ENCODE peak calls at places on chromosomes 16 and 17, in five cellular contexts. W is uterus, S is colonic mucosa, Q is heart right ventricle, A is IMR-90. M is an unnamed sample. For H3K4me1 and H3K9me3, the result is how much of the 10 kb centered on the place peaks cover.

GRCh38 chr17:9517396-9517795 is 58.2 kb downstream of the STX8 start:
- DNase-seq in W (no peak), S (no peak), Q (no peak), A (no peak), M (no peak)

GRCh38 chr17:82065193-82065637 is 389 bp downstream of the DUS1L start:
- DNase-seq in W (no peak), S (no peak), Q (peak), A (peak), M (no peak)

GRCh38 chr16:8853150-8853549 is 15.7 kb downstream of the CARHSP1 start:
- DNase-seq in W (no peak), S (peak), Q (no peak), A (no peak), M (no peak)

GRCh38 chr17:55783684-55784245 is 32.9 kb downstream of the PCTP start:
- DNase-seq in W (peak), S (peak), Q (peak), A (no peak), M (no peak)

GRCh38 chr16:82660966-82661365 is 34.2 kb downstream of the CDH13 start:
- DNase-seq in W (no peak), S (no peak), Q (no peak), A (no peak), M (no peak)

GRCh38 chr17:61402073-61402541 is 2.5 kb downstream of the TBX2 start:
- DNase-seq in W (no peak), S (no peak), Q (no peak), A (no peak), M (no peak)

GRCh38 chr17:21523482-21524210 is 147.5 kb downstream of the KCNJ12 start:
- DNase-seq in W (no peak), S (no peak), Q (no peak), A (no peak), M (no peak)

GRCh38 chr16:74626741-74627416 is 20.0 kb upstream of the GLG1 start:
- DNase-seq in W (no peak), S (no peak), Q (no peak), A (peak), M (no peak)

GRCh38 chr16:82671743-82672142 is 45.0 kb downstream of the CDH13 start:
- DNase-seq in W (no peak), S (no peak), Q (no peak), A (no peak), M (no peak)

GRCh38 chr16:69105501-69106361 is at the start of gene HAS3:
- DNase-seq in W (no peak), S (peak), Q (peak), A (peak), M (peak)

GRCh38 chr16:67847064-67847861 is at the start of gene CENPT:
- DNase-seq in W (peak), S (peak), Q (no peak), A (peak), M (peak)

GRCh38 chr17:80762076-80762475 is 217.4 kb downstream of the RPTOR start:
- DNase-seq in W (no peak), S (no peak), Q (no peak), A (no peak), M (no peak)

GRCh38 chr17:14510136-14510535 is 209.3 kb downstream of the HS3ST3B1 start:
- DNase-seq in W (no peak), S (no peak), Q (no peak), A (peak), M (no peak)

GRCh38 chr16:72999541-73000019 is 48.3 kb downstream of the ZFHX3 start:
- DNase-seq in W (no peak), S (no peak), Q (no peak), A (no peak), M (no peak)

GRCh38 chr17:41329279-41329925 is 13.9 kb upstream of the KRTAP17-1 start:
- DNase-seq in W (no peak), S (peak), Q (peak), A (peak), M (peak)

GRCh38 chr17:57399690-57400089 is 143.4 kb downstream of the MSI2 start:
- DNase-seq in W (no peak), S (no peak), Q (no peak), A (no peak), M (no peak)

GRCh38 chr17:57401556-57402488 is 145.5 kb downstream of the MSI2 start:
- DNase-seq in W (no peak), S (no peak), Q (no peak), A (no peak), M (peak)

GRCh38 chr17:57402691-57403090 is 146.4 kb downstream of the MSI2 start:
- DNase-seq in W (no peak), S (no peak), Q (no peak), A (no peak), M (no peak)

GRCh38 chr17:57403241-57403640 is 146.9 kb downstream of the MSI2 start:
- DNase-seq in W (no peak), S (no peak), Q (no peak), A (no peak), M (no peak)

DNA sequence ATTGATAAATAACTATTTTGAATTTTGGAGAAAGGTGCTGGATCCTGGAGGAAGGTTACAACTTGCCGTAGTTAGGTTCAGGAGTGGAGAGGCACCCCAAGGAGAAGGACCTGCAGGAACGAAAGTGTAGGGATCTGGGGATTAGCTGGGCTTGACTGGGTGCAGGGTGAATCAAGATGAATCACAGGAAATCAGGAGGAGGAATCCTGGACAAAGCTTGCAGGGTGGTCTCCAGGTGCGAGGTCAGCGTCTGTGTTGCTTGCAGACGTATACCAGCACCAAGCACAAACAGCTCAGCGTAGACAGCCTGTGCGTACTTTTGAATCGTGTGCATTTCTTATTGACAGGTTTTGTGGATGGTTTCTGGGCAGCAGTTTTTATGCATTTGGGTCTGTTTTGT is 144.3 kb downstream of the MSI2 start:
- DNase-seq in W (no peak), S (no peak), Q (no peak), A (peak), M (no peak)
- H3K4me1 ChIP-seq in W (under half), S (under half), Q (under half), A (under half), M (under half)

DNA sequence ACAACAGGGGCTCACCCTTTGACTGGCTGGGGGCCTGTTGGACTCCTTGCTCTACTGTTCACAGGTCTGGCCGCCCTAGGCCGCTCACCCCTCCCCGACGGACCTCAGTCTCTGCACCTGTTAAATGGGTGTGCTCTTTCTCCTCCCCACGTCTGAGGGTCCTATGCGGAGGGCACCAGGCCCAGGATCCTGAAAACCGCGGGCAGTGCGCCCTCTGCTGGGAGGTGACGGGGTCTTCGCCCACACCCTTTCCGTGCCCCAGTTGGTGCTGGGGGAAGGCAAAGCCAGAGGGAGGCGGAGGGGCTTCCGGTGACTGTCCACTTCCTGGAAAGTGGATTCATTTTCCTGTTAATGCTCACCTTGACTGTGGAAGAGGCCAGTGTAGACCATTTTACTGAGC is 1010.9 kb downstream of the KCNJ18 start:
- DNase-seq in W (no peak), S (no peak), Q (no peak), A (no peak), M (no peak)
- H3K9me3 ChIP-seq in W (under half), S (under half), Q (under half), A (under half), M (under half)

DNA sequence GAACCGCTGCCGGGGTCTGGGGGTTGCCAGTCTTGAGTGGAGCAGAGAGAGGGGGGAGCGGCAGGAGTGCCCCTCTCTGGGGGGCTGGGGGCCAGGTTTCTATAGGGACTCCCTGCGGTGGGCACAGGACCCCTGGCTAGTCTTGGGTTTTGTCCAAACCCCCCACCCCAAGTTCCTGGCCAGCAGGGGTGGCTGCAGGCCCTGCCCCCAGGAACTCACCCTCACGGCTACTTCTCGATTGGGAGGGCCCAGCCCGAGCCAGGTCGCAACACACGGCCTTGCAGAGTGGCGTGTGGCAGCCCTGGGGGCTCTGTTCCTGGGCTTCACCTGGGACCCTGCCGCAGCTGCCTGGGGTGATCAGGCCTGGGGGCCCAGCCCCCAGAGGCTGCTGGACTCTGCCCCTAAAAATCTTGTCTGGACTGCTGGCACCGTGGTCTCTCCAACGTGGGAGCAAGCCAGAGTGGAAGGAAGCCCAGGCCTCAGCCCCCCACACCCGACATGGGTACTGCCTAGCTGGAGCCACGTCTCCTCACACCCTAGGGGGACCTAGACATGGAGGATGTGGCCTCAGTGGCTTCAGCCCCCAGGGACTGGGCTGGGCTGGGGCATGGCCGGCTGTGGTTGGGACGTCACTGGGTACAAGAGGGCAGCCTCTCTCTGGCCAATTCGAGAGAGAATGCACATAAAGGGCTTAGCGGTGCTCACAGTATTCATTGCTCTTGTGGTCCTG is 788 bp downstream of the CDH15 start:
- DNase-seq in W (no peak), S (no peak), Q (no peak), A (no peak), M (no peak)
- H3K4me1 ChIP-seq in W (under half), S (under half), Q (under half), A (under half), M (under half)

DNA sequence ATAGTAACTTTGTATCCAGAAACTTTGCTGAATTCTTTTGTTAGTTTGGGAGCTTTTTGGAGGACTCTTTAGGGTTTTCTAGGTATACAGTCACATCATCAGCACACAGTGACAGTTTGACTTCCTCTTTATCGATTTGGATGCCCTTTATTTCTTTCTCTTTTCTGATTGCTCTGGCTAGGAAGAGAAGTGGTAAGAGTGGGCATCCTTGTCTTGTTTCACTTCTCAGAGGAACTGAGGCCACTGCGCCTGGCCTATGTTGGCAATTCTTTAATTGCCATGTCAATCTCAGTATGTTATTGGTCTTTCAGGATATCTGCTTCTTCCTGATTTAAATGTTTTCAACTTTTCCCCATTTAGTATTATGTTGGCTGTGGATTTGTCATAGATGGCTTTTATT is 24.6 kb downstream of the ATF7IP2 start:
- DNase-seq in W (no peak), S (no peak), Q (no peak), A (no peak), M (no peak)
- H3K9me3 ChIP-seq in W (under half), S (under half), Q (half or more), A (under half), M (under half)

DNA sequence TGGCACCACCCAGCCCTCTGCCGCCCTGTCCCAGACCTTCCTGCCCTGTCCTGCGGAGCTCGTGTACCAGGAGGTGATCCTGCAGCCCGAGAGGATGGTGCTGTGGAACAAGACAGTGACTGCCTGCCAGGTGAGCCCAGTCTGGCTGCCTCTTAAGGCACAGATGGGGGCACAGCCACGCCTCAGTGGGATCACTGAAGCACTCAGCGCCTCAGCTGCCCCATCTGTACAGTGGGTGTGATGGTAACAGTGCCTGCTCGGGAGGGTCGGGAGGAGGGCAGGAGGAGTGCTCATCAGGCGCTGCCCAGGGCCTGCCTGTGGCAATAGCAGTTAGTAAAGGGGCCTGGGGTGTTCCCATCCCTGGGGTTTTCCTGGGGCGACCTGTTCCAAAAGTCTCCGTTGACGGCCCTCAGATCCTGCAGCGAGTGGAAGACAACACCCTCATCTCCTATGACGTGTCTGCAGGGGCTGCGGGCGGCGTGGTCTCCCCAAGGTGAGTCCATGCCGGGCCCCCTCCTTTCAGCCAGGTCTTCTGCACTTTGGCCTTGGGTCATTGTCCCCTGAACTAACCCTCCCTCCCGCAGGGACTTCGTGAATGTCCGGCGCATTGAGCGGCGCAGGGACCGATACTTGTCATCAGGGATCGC is 4.6 kb upstream of the TCAP start:
- DNase-seq in W (no peak), S (no peak), Q (no peak), A (no peak), M (no peak)
- H3K4me1 ChIP-seq in W (under half), S (under half), Q (half or more), A (under half), M (under half)

GRCh38 chr17:5100832-5101231 is 10.8 kb downstream of the ZNF232 start:
- DNase-seq in W (no peak), S (no peak), Q (no peak), A (no peak), M (no peak)
- H3K9me3 ChIP-seq in W (under half), S (under half), Q (under half), A (half or more), M (under half)

DNA sequence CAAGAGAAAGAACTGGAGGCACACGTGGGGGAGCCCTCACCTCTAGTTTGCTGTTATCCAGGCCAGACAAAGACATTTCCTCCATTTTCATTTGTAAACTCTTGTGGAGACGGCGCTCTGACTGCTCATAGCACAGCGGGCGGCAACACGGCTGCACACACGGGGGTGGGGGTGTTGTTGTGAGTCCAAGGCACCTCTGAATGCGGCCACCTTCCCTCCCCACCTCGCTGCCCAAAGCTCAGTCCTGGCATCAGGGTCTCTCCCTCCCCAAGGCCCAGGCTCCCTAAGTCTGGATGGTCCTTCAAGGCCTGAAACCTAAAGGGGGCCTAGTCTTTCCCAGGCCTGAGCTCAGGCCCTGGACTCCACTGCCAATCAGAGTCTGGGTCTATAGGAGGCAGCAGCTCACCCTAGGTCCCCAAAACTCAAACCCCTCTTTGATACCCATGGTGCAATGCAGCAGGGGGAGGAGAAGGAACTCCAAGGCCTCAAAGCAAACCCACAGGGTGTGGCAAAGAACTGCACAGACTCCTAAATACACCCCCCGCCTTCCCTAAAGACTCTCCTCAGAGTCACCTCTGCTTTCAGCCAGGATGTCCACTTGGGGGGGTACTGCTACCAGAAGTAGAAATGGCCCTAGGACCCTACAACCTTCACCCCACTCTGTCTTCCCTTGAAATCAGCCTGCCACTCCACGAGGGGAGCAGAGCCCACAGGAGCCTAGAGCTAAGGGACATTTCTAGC is 1.5 kb downstream of the ATXN7L3 start:
- DNase-seq in W (no peak), S (peak), Q (no peak), A (peak), M (no peak)
- H3K4me1 ChIP-seq in W (under half), S (under half), Q (under half), A (under half), M (under half)

GRCh38 chr17:57388326-57388725 is 132.0 kb downstream of the MSI2 start:
- DNase-seq in W (no peak), S (no peak), Q (no peak), A (no peak), M (no peak)

GRCh38 chr17:57384219-57384618 is 127.9 kb downstream of the MSI2 start:
- DNase-seq in W (no peak), S (no peak), Q (no peak), A (no peak), M (no peak)

GRCh38 chr17:57389474-57389873 is 133.2 kb downstream of the MSI2 start:
- DNase-seq in W (no peak), S (no peak), Q (no peak), A (no peak), M (no peak)

GRCh38 chr17:57385975-57386374 is 129.7 kb downstream of the MSI2 start:
- DNase-seq in W (no peak), S (no peak), Q (no peak), A (no peak), M (no peak)

GRCh38 chr17:57387575-57387974 is 131.3 kb downstream of the MSI2 start:
- DNase-seq in W (no peak), S (no peak), Q (no peak), A (no peak), M (no peak)
- H3K9me3 ChIP-seq in W (under half), S (under half), Q (under half), A (under half), M (under half)